ENCODE peak calls at places on chromosomes 13 and 19, in eight cellular contexts. One of them, this sample, is unnamed.

GRCh38 chr19:29526730-29527499 is 1.1 kb downstream of the VSTM2B start:
- DNase-seq in thoracic aorta: no peak
- DNase-seq in GM23338: peak
- DNase-seq in coronary artery: no peak
- DNase-seq in MM.1S: no peak
- DNase-seq in upper lobe of right lung: peak
- DNase-seq in pancreas: no peak
- DNase-seq in HCT116: no peak
- DNase-seq in this sample: no peak

GRCh38 chr13:23985060-23985459 is 87.8 kb upstream of the C1QTNF9B start:
- DNase-seq in thoracic aorta: no peak
- DNase-seq in upper lobe of right lung: no peak
- DNase-seq in pancreas: no peak
- DNase-seq in GM23338: no peak
- DNase-seq in coronary artery: no peak
- DNase-seq in MM.1S: no peak
- DNase-seq in HCT116: no peak
- DNase-seq in this sample: no peak

GRCh38 chr19:52492201-52492960 is 35.1 kb upstream of the ZNF808 start:
- DNase-seq in thoracic aorta: no peak
- DNase-seq in coronary artery: no peak
- DNase-seq in pancreas: peak
- DNase-seq in upper lobe of right lung: no peak
- DNase-seq in HCT116: no peak
- DNase-seq in GM23338: peak
- DNase-seq in MM.1S: no peak
- DNase-seq in this sample: no peak

GRCh38 chr19:19343016-19343362 is 22.4 kb downstream of the MAU2 start:
- DNase-seq in MM.1S: no peak
- DNase-seq in coronary artery: no peak
- DNase-seq in thoracic aorta: no peak
- DNase-seq in HCT116: no peak
- DNase-seq in pancreas: no peak
- DNase-seq in GM23338: no peak
- DNase-seq in upper lobe of right lung: no peak
- DNase-seq in this sample: no peak

GRCh38 chr13:112056284-112056727 is 10.6 kb upstream of the SOX1 start:
- DNase-seq in MM.1S: no peak
- DNase-seq in GM23338: peak
- DNase-seq in pancreas: no peak
- DNase-seq in thoracic aorta: no peak
- DNase-seq in upper lobe of right lung: no peak
- DNase-seq in coronary artery: no peak
- DNase-seq in HCT116: no peak
- DNase-seq in this sample: no peak

GRCh38 chr13:40206241-40207109 is 460.0 kb downstream of the FOXO1 start:
- DNase-seq in pancreas: peak
- DNase-seq in HCT116: no peak
- DNase-seq in GM23338: no peak
- DNase-seq in thoracic aorta: no peak
- DNase-seq in MM.1S: no peak
- DNase-seq in upper lobe of right lung: no peak
- DNase-seq in coronary artery: no peak
- DNase-seq in this sample: no peak

GRCh38 chr13:33394294-33394932 is 108.9 kb upstream of the STARD13 start:
- DNase-seq in pancreas: no peak
- DNase-seq in GM23338: no peak
- DNase-seq in MM.1S: no peak
- DNase-seq in thoracic aorta: no peak
- DNase-seq in upper lobe of right lung: no peak
- DNase-seq in HCT116: no peak
- DNase-seq in coronary artery: no peak
- DNase-seq in this sample: no peak

GRCh38 chr13:73200432-73200831 is 141.6 kb downstream of the KLF5 start:
- DNase-seq in HCT116: no peak
- DNase-seq in pancreas: no peak
- DNase-seq in MM.1S: no peak
- DNase-seq in upper lobe of right lung: no peak
- DNase-seq in coronary artery: no peak
- DNase-seq in GM23338: no peak
- DNase-seq in thoracic aorta: no peak
- DNase-seq in this sample: no peak

GRCh38 chr13:45516757-45517156 is 52.0 kb downstream of the COG3 start:
- DNase-seq in coronary artery: no peak
- DNase-seq in upper lobe of right lung: no peak
- DNase-seq in thoracic aorta: no peak
- DNase-seq in MM.1S: no peak
- DNase-seq in HCT116: no peak
- DNase-seq in GM23338: no peak
- DNase-seq in pancreas: no peak
- DNase-seq in this sample: no peak

GRCh38 chr19:33498391-33499000 is 23.1 kb downstream of the PEPD start:
- DNase-seq in upper lobe of right lung: no peak
- DNase-seq in MM.1S: no peak
- DNase-seq in HCT116: no peak
- DNase-seq in GM23338: no peak
- DNase-seq in thoracic aorta: no peak
- DNase-seq in pancreas: no peak
- DNase-seq in coronary artery: no peak
- DNase-seq in this sample: no peak

GRCh38 chr13:25213716-25214115 is 41.6 kb upstream of the AMER2 start:
- DNase-seq in GM23338: no peak
- DNase-seq in thoracic aorta: no peak
- DNase-seq in MM.1S: no peak
- DNase-seq in coronary artery: peak
- DNase-seq in HCT116: no peak
- DNase-seq in pancreas: no peak
- DNase-seq in upper lobe of right lung: no peak
- DNase-seq in this sample: no peak

GRCh38 chr19:17229890-17230289 is 3.9 kb downstream of the OCEL1 start:
- DNase-seq in GM23338: no peak
- DNase-seq in coronary artery: no peak
- DNase-seq in upper lobe of right lung: no peak
- DNase-seq in thoracic aorta: no peak
- DNase-seq in MM.1S: no peak
- DNase-seq in HCT116: no peak
- DNase-seq in pancreas: no peak
- DNase-seq in this sample: no peak

GRCh38 chr13:89214115-89214514 is 1542.9 kb downstream of the SLITRK5 start:
- DNase-seq in thoracic aorta: no peak
- DNase-seq in upper lobe of right lung: no peak
- DNase-seq in pancreas: no peak
- DNase-seq in coronary artery: no peak
- DNase-seq in MM.1S: no peak
- DNase-seq in HCT116: no peak
- DNase-seq in GM23338: no peak
- DNase-seq in this sample: no peak

GRCh38 chr13:98986226-98986846 is 8.5 kb upstream of the DOCK9 start:
- DNase-seq in MM.1S: no peak
- DNase-seq in thoracic aorta: no peak
- DNase-seq in coronary artery: no peak
- DNase-seq in upper lobe of right lung: no peak
- DNase-seq in HCT116: no peak
- DNase-seq in pancreas: no peak
- DNase-seq in GM23338: no peak
- DNase-seq in this sample: no peak

GRCh38 chr13:103100795-103101194 is 34.6 kb upstream of the SLC10A2 start:
- DNase-seq in MM.1S: no peak
- DNase-seq in coronary artery: no peak
- DNase-seq in HCT116: no peak
- DNase-seq in GM23338: no peak
- DNase-seq in pancreas: no peak
- DNase-seq in thoracic aorta: no peak
- DNase-seq in upper lobe of right lung: no peak
- DNase-seq in this sample: no peak

GRCh38 chr19:40806385-40807146 is 7.6 kb downstream of the EGLN2 start:
- DNase-seq in GM23338: peak
- DNase-seq in pancreas: peak
- DNase-seq in thoracic aorta: peak
- DNase-seq in HCT116: peak
- DNase-seq in coronary artery: peak
- DNase-seq in MM.1S: no peak
- DNase-seq in upper lobe of right lung: peak
- DNase-seq in this sample: peak

GRCh38 chr13:34420975-34421719 is 520.9 kb upstream of the NBEA start:
- DNase-seq in HCT116: no peak
- DNase-seq in thoracic aorta: no peak
- DNase-seq in coronary artery: no peak
- DNase-seq in MM.1S: no peak
- DNase-seq in pancreas: no peak
- DNase-seq in upper lobe of right lung: no peak
- DNase-seq in GM23338: peak
- DNase-seq in this sample: no peak

GRCh38 chr13:65149687-65150086 is 2080.4 kb downstream of the PCDH9 start:
- DNase-seq in thoracic aorta: no peak
- DNase-seq in GM23338: peak
- DNase-seq in HCT116: no peak
- DNase-seq in upper lobe of right lung: no peak
- DNase-seq in MM.1S: no peak
- DNase-seq in pancreas: no peak
- DNase-seq in coronary artery: no peak
- DNase-seq in this sample: no peak

GRCh38 chr19:3183721-3184641 is 1.7 kb upstream of the NCLN start:
- DNase-seq in GM23338: no peak
- DNase-seq in pancreas: no peak
- DNase-seq in MM.1S: no peak
- DNase-seq in thoracic aorta: no peak
- DNase-seq in HCT116: no peak
- DNase-seq in upper lobe of right lung: no peak
- DNase-seq in coronary artery: no peak
- DNase-seq in this sample: no peak

GRCh38 chr13:37446503-37446902 is 152.1 kb downstream of the POSTN start:
- DNase-seq in GM23338: no peak
- DNase-seq in MM.1S: no peak
- DNase-seq in upper lobe of right lung: no peak
- DNase-seq in pancreas: no peak
- DNase-seq in thoracic aorta: no peak
- DNase-seq in coronary artery: no peak
- DNase-seq in HCT116: no peak
- DNase-seq in this sample: no peak

GRCh38 chr19:36169084-36169760 is 17.0 kb upstream of the COX7A1 start:
- DNase-seq in pancreas: no peak
- DNase-seq in MM.1S: no peak
- DNase-seq in coronary artery: no peak
- DNase-seq in GM23338: peak
- DNase-seq in HCT116: no peak
- DNase-seq in thoracic aorta: no peak
- DNase-seq in upper lobe of right lung: no peak
- DNase-seq in this sample: no peak

DNA sequence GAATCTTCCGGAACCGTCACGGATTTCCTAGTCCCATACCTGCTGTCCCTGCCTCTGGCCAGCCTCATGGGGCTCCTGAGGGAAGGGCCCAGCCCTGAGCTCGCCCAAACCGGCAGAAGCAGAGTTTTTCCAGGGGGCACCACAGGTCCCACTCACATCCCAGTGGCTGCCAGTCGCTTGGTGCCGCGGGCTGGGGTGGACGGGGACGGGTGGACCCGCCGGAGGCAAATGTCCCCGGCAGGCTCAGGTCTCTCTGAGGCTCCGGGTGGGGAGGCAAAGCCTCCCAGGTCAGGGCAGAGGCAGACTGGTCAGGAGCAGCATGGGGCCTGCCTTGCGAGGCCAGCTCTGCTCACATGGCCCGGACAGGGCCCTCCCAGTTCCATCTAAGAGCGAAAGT is 24.8 kb downstream of the ADPRHL1 start:
- DNase-seq in GM23338: no peak
- DNase-seq in upper lobe of right lung: no peak
- DNase-seq in MM.1S: no peak
- DNase-seq in pancreas: no peak
- DNase-seq in thoracic aorta: no peak
- DNase-seq in coronary artery: no peak
- DNase-seq in HCT116: no peak
- DNase-seq in this sample: no peak
- H3K27ac ChIP-seq in GM23338: no peak
- H3K27ac ChIP-seq in upper lobe of right lung: no peak
- H3K27ac ChIP-seq in MM.1S: no peak
- H3K27ac ChIP-seq in pancreas: no peak
- H3K27ac ChIP-seq in thoracic aorta: no peak
- H3K27ac ChIP-seq in coronary artery: no peak
- H3K27ac ChIP-seq in HCT116: no peak
- H3K27ac ChIP-seq in this sample: no peak

GRCh38 chr19:41861846-41862245 is 1.8 kb downstream of the RPS19 start:
- DNase-seq in upper lobe of right lung: no peak
- DNase-seq in HCT116: no peak
- DNase-seq in pancreas: no peak
- DNase-seq in thoracic aorta: no peak
- DNase-seq in coronary artery: no peak
- DNase-seq in GM23338: no peak
- DNase-seq in MM.1S: no peak
- DNase-seq in this sample: no peak
- H3K27ac ChIP-seq in upper lobe of right lung: no peak
- H3K27ac ChIP-seq in HCT116: peak
- H3K27ac ChIP-seq in pancreas: no peak
- H3K27ac ChIP-seq in thoracic aorta: no peak
- H3K27ac ChIP-seq in coronary artery: no peak
- H3K27ac ChIP-seq in GM23338: peak
- H3K27ac ChIP-seq in MM.1S: no peak
- H3K27ac ChIP-seq in this sample: no peak

DNA sequence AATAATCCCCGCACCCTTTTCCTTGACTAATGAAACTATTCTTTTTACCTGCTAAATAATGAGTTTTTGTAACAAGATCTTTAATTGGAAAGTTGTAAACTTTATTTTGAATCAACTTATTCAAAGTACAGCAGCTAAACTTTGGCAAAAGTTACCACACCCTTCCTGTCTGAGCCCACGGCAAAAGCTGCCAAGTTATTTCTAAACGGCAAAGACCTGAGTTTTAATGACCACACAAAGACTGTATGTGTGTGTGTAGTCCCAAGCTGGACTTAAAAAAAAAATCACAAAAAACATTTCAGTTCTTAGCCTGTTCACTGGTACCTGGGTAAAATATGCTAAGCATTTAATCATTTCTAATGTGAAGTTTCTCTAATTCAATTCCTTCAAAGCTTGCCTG is 60.7 kb downstream of the ZAR1L start:
- DNase-seq in HCT116: no peak
- DNase-seq in MM.1S: no peak
- DNase-seq in pancreas: no peak
- DNase-seq in upper lobe of right lung: no peak
- DNase-seq in thoracic aorta: no peak
- DNase-seq in coronary artery: no peak
- DNase-seq in GM23338: no peak
- DNase-seq in this sample: no peak
- H3K27ac ChIP-seq in HCT116: no peak
- H3K27ac ChIP-seq in MM.1S: no peak
- H3K27ac ChIP-seq in pancreas: peak
- H3K27ac ChIP-seq in upper lobe of right lung: peak
- H3K27ac ChIP-seq in thoracic aorta: peak
- H3K27ac ChIP-seq in coronary artery: peak
- H3K27ac ChIP-seq in GM23338: no peak
- H3K27ac ChIP-seq in this sample: no peak

DNA sequence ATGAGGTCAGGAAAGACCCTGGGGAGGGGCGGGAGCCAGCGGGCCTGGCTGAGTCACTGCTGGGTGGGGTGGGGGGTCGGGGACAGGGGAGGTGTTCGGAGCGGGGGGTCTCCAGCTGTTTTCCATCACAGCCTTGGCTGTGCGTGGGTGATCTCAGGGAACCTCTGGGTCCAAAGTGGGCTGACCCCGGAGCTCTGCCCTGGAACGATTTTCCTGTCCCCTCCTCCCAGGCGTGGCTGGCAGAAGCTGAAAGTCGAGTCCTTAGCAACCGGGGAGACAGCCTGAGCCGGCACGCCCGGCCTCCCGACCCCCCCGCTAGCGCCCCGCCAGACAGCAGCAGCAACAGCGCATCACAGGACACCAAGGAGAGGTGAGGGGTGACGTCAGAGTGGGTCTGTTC is 10.6 kb downstream of the TRIP10 start:
- DNase-seq in coronary artery: peak
- DNase-seq in HCT116: no peak
- DNase-seq in MM.1S: no peak
- DNase-seq in thoracic aorta: no peak
- DNase-seq in upper lobe of right lung: peak
- DNase-seq in pancreas: no peak
- DNase-seq in GM23338: no peak
- DNase-seq in this sample: no peak
- H3K27ac ChIP-seq in coronary artery: no peak
- H3K27ac ChIP-seq in HCT116: no peak
- H3K27ac ChIP-seq in MM.1S: no peak
- H3K27ac ChIP-seq in thoracic aorta: no peak
- H3K27ac ChIP-seq in upper lobe of right lung: no peak
- H3K27ac ChIP-seq in pancreas: no peak
- H3K27ac ChIP-seq in GM23338: no peak
- H3K27ac ChIP-seq in this sample: no peak